ENCODE peak calls at places on chromosome 20, in six cellular contexts. N, M, J, R, B and C are unnamed samples.
A peak's percentile ranks its signal among the peaks of the same experiment; 100 is the strongest.

GRCh38 chr20:62043131-62043914 is 22.4 kb downstream of the TAF4 start:
- DNase-seq in J (no peak), R (peak; percentile 15), N (peak; percentile 93), M (no peak), B (no peak), C (no peak)

GRCh38 chr20:21291026-21291425 is 12.1 kb upstream of the XRN2 start:
- DNase-seq in R (no peak), M (no peak), B (no peak), J (no peak), N (no peak), C (no peak)

GRCh38 chr20:10504893-10505292 is 69.8 kb downstream of the SLX4IP start:
- DNase-seq in N (no peak), J (no peak), M (no peak), R (peak; percentile 70), B (no peak), C (no peak)

GRCh38 chr20:63092660-63093215 is 86.0 kb upstream of the BHLHE23 start:
- DNase-seq in J (no peak), R (no peak), M (peak; percentile 17), N (no peak), B (no peak), C (no peak)

GRCh38 chr20:45153756-45154155 is 20.9 kb upstream of the PI3 start:
- DNase-seq in N (no peak), M (no peak), J (no peak), R (no peak), B (no peak), C (no peak)

GRCh38 chr20:13717631-13718044 is 67.1 kb downstream of the ESF1 start:
- DNase-seq in J (no peak), N (no peak), B (no peak), M (no peak), R (no peak), C (no peak)

GRCh38 chr20:38204936-38205435 is 39.9 kb upstream of the TGM2 start:
- DNase-seq in J (no peak), N (no peak), R (no peak), M (no peak), B (no peak), C (no peak)

GRCh38 chr20:50450961-50451752 is 59.0 kb upstream of the PTPN1 start:
- DNase-seq in M (peak; percentile 78), J (no peak), N (peak; percentile 68), B (no peak), R (peak; percentile 55), C (peak; percentile 91)

GRCh38 chr20:29300579-29301551 is 1956.6 kb upstream of the DEFB115 start:
- DNase-seq in R (no peak), J (no peak), M (no peak), N (no peak), B (no peak), C (no peak)

GRCh38 chr20:31704225-31705119 is 18.2 kb downstream of the BCL2L1 start:
- DNase-seq in J (peak; percentile 93), B (peak; percentile 75), M (peak; percentile 85), N (peak; percentile 100), R (no peak), C (no peak)

GRCh38 chr20:13953227-13953626 is 37.2 kb downstream of the SEL1L2 start:
- DNase-seq in B (no peak), M (no peak), J (no peak), N (peak; percentile 26), R (no peak), C (no peak)

GRCh38 chr20:56442381-56443365 is 25.8 kb upstream of the RTF2 start:
- DNase-seq in N (no peak), M (no peak), B (no peak), R (no peak), J (no peak), C (no peak)

GRCh38 chr20:63857751-63858392 is 3.4 kb upstream of the ABHD16B start:
- DNase-seq in N (no peak), R (no peak), B (no peak), M (no peak), J (no peak), C (no peak)

GRCh38 chr20:32975698-32976674 is 28.2 kb downstream of the SUN5 start:
- DNase-seq in B (no peak), M (peak; percentile 35), N (peak; percentile 89), R (no peak), J (no peak), C (peak; percentile 49)

GRCh38 chr20:62644044-62644795 is 1.9 kb downstream of the SLCO4A1 start:
- DNase-seq in M (peak; percentile 78), J (no peak), N (no peak), R (no peak), B (no peak), C (no peak)

GRCh38 chr20:40997116-40997515 is 31.5 kb upstream of the TOP1 start:
- DNase-seq in M (no peak), N (no peak), J (no peak), R (no peak), B (no peak), C (no peak)

GRCh38 chr20:38173237-38174156 is 8.4 kb upstream of the TGM2 start:
- DNase-seq in N (peak; percentile 85), J (no peak), M (peak; percentile 67), R (no peak), B (peak; percentile 95), C (no peak)

GRCh38 chr20:17605131-17605660 is 35.3 kb downstream of the DSTN start:
- DNase-seq in B (no peak), N (peak; percentile 80), R (no peak), M (no peak), J (no peak), C (no peak)

GRCh38 chr20:38170219-38170902 is 5.3 kb upstream of the TGM2 start:
- DNase-seq in N (no peak), R (no peak), J (no peak), M (no peak), B (no peak), C (no peak)

GRCh38 chr20:18267815-18268214 is 20.5 kb upstream of the ZNF133 start:
- DNase-seq in M (no peak), J (no peak), B (no peak), R (no peak), N (no peak), C (no peak)

GRCh38 chr20:45300961-45301360 is 5.7 kb upstream of the RBPJL start:
- DNase-seq in B (peak; percentile 71), N (peak; percentile 56), R (no peak), J (peak; percentile 50), M (no peak), C (peak; percentile 76)

GRCh38 chr20:53707341-53708102 is 113.9 kb upstream of the ZNF217 start:
- DNase-seq in J (no peak), M (no peak), B (no peak), N (no peak), R (peak; percentile 20), C (no peak)

GRCh38 chr20:63230800-63231268 is 4.9 kb upstream of the BIRC7 start:
- DNase-seq in R (peak; percentile 38), N (peak; percentile 79), J (no peak), M (peak; percentile 60), B (no peak), C (no peak)

GRCh38 chr20:45970646-45971424 is 1.2 kb downstream of the ZNF335 start:
- DNase-seq in B (no peak), R (peak; percentile 43), M (peak; percentile 71), J (no peak), N (no peak), C (peak; percentile 91)

GRCh38 chr20:32343438-32343837 is 14.7 kb upstream of the ASXL1 start:
- DNase-seq in M (no peak), N (no peak), B (no peak), R (no peak), J (no peak), C (peak; percentile 30)

GRCh38 chr20:4591975-4592315 is 129.8 kb upstream of the PRND start:
- DNase-seq in N (no peak), B (no peak), M (no peak), J (no peak), R (no peak), C (no peak)

GRCh38 chr20:4067600-4068261 is 52.4 kb upstream of the RNF24 start:
- DNase-seq in J (no peak), N (no peak), B (no peak), M (no peak), R (no peak), C (no peak)

DNA sequence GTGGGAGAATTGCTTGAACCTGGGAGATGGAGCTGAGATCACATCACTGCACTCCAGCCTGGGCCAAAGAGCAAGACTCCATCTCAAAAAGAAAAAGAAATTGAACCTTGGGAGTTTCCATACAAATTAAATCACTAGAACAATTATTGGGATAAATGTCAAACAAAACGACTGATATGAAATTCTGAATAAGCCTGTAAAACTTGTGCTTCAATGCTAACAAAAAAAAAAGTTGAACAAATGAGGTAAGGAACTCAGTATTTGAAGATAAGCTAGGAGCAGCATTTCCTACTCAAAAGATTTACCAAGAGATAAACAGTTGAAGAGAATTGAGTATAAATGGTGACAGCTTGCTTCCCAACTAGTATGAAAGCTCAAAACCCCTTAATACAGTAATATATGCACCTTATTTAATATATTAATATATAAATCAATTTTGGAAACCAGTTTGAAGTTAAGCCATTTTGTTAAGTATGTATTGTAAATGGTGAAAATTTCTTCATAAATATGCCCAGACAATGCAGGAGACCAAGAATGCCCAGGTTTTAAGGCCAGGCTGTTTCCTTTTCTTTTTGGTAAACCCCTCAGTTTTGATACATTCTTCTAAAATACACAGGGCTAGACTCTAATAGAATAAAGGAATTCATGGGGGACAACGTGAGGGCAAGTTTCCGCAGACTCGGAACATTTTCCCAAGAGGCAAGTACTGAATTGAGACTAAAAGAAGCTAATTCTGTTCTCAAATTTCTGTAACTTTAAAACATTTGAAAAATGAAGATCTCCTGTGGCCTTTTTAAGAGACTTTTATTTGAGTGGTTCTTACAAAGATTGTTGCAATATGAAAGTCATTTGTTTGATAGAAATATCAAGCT is 3.9 kb downstream of the ROMO1 start:
- DNase-seq in R (no peak), M (no peak), N (no peak), J (no peak), B (no peak), C (no peak)
- TF ChIP-seq POLR2A in R (no peak), M (no peak), N (peak; percentile 9), J (no peak), B (no peak), C (no peak)

GRCh38 chr20:19889011-19889953 is 127.9 kb upstream of the NAA20 start:
- DNase-seq in N (no peak), B (no peak), M (peak; percentile 62), J (no peak), R (peak; percentile 40), C (peak; percentile 88)
- H3K4me3 ChIP-seq in N (no peak overlapping the region), B (peak overlapping the region; percentile 31), M (peak overlapping the region; percentile 51), J (no peak overlapping the region), R (peak overlapping the region; percentile 38), C (no peak overlapping the region)

GRCh38 chr20:24832518-24832917 is 116.6 kb upstream of the CST7 start:
- DNase-seq in R (no peak), M (no peak), B (no peak), J (no peak), N (no peak), C (no peak)

GRCh38 chr20:24836041-24836533 is 113.0 kb upstream of the CST7 start:
- DNase-seq in J (no peak), N (no peak), R (no peak), M (no peak), B (no peak), C (peak; percentile 31)

GRCh38 chr20:24833592-24833991 is 115.5 kb upstream of the CST7 start:
- DNase-seq in J (no peak), R (no peak), N (no peak), M (no peak), B (no peak), C (no peak)

GRCh38 chr20:24835195-24835594 is 113.9 kb upstream of the CST7 start:
- DNase-seq in B (no peak), N (no peak), M (no peak), J (no peak), R (no peak), C (peak; percentile 76)

GRCh38 chr20:24834310-24834709 is 114.8 kb upstream of the CST7 start:
- DNase-seq in M (no peak), B (no peak), J (no peak), N (no peak), R (no peak), C (no peak)
- TF ChIP-seq CTCF in M (no peak), B (no peak), J (no peak), N (no peak), R (no peak), C (no peak)

GRCh38 chr20:434221-434620 is 26.1 kb downstream of the RBCK1 start:
- DNase-seq in N (no peak), B (no peak), R (no peak), M (peak; percentile 40), J (no peak), C (no peak)
- TF ChIP-seq POLR2A in N (no peak), B (no peak), R (no peak), M (no peak), J (no peak), C (no peak)